ENCODE peak calls at places on chromosomes 7 and 10, in six cellular contexts. X is sciatic nerve; C is GM03348; Q is EL; I is BJ; S is CD8-positive, alpha-beta T cell. V is an unnamed sample.
A peak's percentile ranks its signal among the peaks of the same experiment; 100 is the strongest.

GRCh38 chr7:139645572-139646523 is 122.4 kb downstream of the CLEC2L start:
- DNase-seq in I (peak; percentile 8), S (peak; percentile 82), X (peak; percentile 91), C (peak; percentile 86), Q (peak; percentile 73), V (peak; percentile 78)

GRCh38 chr7:130896898-130897514 is 163.0 kb upstream of the KLF14 start:
- DNase-seq in Q (peak; percentile 87), X (peak; percentile 88), I (no peak), C (peak; percentile 65), S (peak; percentile 75), V (peak; percentile 55)

GRCh38 chr10:132383026-132383565 is 13.9 kb upstream of the PWWP2B start:
- DNase-seq in Q (no peak), S (no peak), I (no peak), X (peak; percentile 52), C (no peak), V (no peak)

GRCh38 chr7:103712991-103713778 is 267.2 kb upstream of the SLC26A5 start:
- DNase-seq in I (no peak), C (peak; percentile 31), X (no peak), S (no peak), Q (peak; percentile 40), V (no peak)

GRCh38 chr7:20236043-20236442 is 18.9 kb upstream of the MACC1 start:
- DNase-seq in S (no peak), I (no peak), Q (no peak), C (no peak), X (no peak), V (no peak)

GRCh38 chr10:71726673-71727428 is 7.3 kb upstream of the C10orf105 start:
- DNase-seq in S (peak; percentile 62), X (no peak), C (no peak), Q (no peak), I (no peak), V (peak; percentile 43)

GRCh38 chr10:31129261-31129660 is 97.6 kb upstream of the ZNF438 start:
- DNase-seq in S (no peak), I (no peak), Q (peak; percentile 62), C (peak; percentile 64), X (no peak), V (no peak)

GRCh38 chr7:143967398-143967797 is 12.8 kb downstream of the OR2F1 start:
- DNase-seq in C (no peak), X (no peak), Q (no peak), S (no peak), I (no peak), V (no peak)

GRCh38 chr10:70954373-70954772 is 66.0 kb upstream of the PCBD1 start:
- DNase-seq in Q (no peak), X (no peak), S (no peak), C (no peak), I (no peak), V (no peak)

GRCh38 chr7:69597278-69598076 is 798 bp upstream of the AUTS2 start:
- DNase-seq in C (peak; percentile 60), Q (no peak), I (no peak), X (peak; percentile 83), S (peak; percentile 21), V (no peak)

GRCh38 chr7:77157446-77157845 is 35.0 kb downstream of the CCDC146 start:
- DNase-seq in C (no peak), I (no peak), Q (no peak), X (no peak), S (no peak), V (no peak)